ENCODE peak calls at places on chromosomes 12 and 14, in ten cellular contexts. One of them, this sample, is unnamed.

GRCh38 chr14:29320261-29320660 is 553.7 kb downstream of the FOXG1 start:
- DNase-seq in progenitor cell of endocrine pancreas: no peak
- DNase-seq in endothelial cell: no peak
- DNase-seq in IMR-90: peak
- DNase-seq in choroid plexus epithelial cell: peak
- DNase-seq in Panc1: no peak
- DNase-seq in fibroblast of lung: peak
- DNase-seq in activated B cell treated with CpG ODN at 0.5 μM for 24 hours: no peak
- DNase-seq in HCT116: no peak
- DNase-seq in foreskin fibroblast: peak
- DNase-seq in this sample: no peak

GRCh38 chr14:75518625-75519024 is 3.6 kb upstream of the BATF start:
- DNase-seq in progenitor cell of endocrine pancreas: no peak
- DNase-seq in endothelial cell: peak
- DNase-seq in IMR-90: no peak
- DNase-seq in choroid plexus epithelial cell: peak
- DNase-seq in Panc1: peak
- DNase-seq in fibroblast of lung: no peak
- DNase-seq in activated B cell treated with CpG ODN at 0.5 μM for 24 hours: no peak
- DNase-seq in HCT116: peak
- DNase-seq in foreskin fibroblast: no peak
- DNase-seq in this sample: no peak

GRCh38 chr12:120116443-120116791 is at the start of gene RAB35:
- DNase-seq in progenitor cell of endocrine pancreas: no peak
- DNase-seq in endothelial cell: no peak
- DNase-seq in IMR-90: no peak
- DNase-seq in choroid plexus epithelial cell: no peak
- DNase-seq in Panc1: no peak
- DNase-seq in fibroblast of lung: no peak
- DNase-seq in activated B cell treated with CpG ODN at 0.5 μM for 24 hours: no peak
- DNase-seq in HCT116: no peak
- DNase-seq in foreskin fibroblast: no peak
- DNase-seq in this sample: no peak

GRCh38 chr12:64610092-64610659 is at the start of gene RASSF3:
- DNase-seq in progenitor cell of endocrine pancreas: peak
- DNase-seq in endothelial cell: peak
- DNase-seq in IMR-90: peak
- DNase-seq in choroid plexus epithelial cell: peak
- DNase-seq in Panc1: no peak
- DNase-seq in fibroblast of lung: peak
- DNase-seq in activated B cell treated with CpG ODN at 0.5 μM for 24 hours: peak
- DNase-seq in HCT116: peak
- DNase-seq in foreskin fibroblast: peak
- DNase-seq in this sample: peak

GRCh38 chr14:104040539-104040938 is 45.0 kb upstream of the ASPG start:
- DNase-seq in progenitor cell of endocrine pancreas: no peak
- DNase-seq in endothelial cell: no peak
- DNase-seq in IMR-90: no peak
- DNase-seq in choroid plexus epithelial cell: no peak
- DNase-seq in Panc1: no peak
- DNase-seq in fibroblast of lung: no peak
- DNase-seq in activated B cell treated with CpG ODN at 0.5 μM for 24 hours: no peak
- DNase-seq in HCT116: no peak
- DNase-seq in foreskin fibroblast: no peak
- DNase-seq in this sample: no peak

GRCh38 chr12:121812921-121813896 is 9.4 kb downstream of the SETD1B start:
- DNase-seq in progenitor cell of endocrine pancreas: no peak
- DNase-seq in endothelial cell: no peak
- DNase-seq in IMR-90: no peak
- DNase-seq in choroid plexus epithelial cell: no peak
- DNase-seq in Panc1: no peak
- DNase-seq in fibroblast of lung: no peak
- DNase-seq in activated B cell treated with CpG ODN at 0.5 μM for 24 hours: no peak
- DNase-seq in HCT116: no peak
- DNase-seq in foreskin fibroblast: no peak
- DNase-seq in this sample: no peak

GRCh38 chr12:121001841-121002483 is 14.3 kb downstream of the C12orf43 start:
- DNase-seq in progenitor cell of endocrine pancreas: no peak
- DNase-seq in endothelial cell: no peak
- DNase-seq in IMR-90: no peak
- DNase-seq in choroid plexus epithelial cell: no peak
- DNase-seq in Panc1: no peak
- DNase-seq in fibroblast of lung: no peak
- DNase-seq in activated B cell treated with CpG ODN at 0.5 μM for 24 hours: no peak
- DNase-seq in HCT116: no peak
- DNase-seq in foreskin fibroblast: no peak
- DNase-seq in this sample: no peak

GRCh38 chr12:101877816-101878811 is 734 bp downstream of the DRAM1 start:
- DNase-seq in progenitor cell of endocrine pancreas: peak
- DNase-seq in endothelial cell: no peak
- DNase-seq in IMR-90: no peak
- DNase-seq in choroid plexus epithelial cell: peak
- DNase-seq in Panc1: no peak
- DNase-seq in fibroblast of lung: peak
- DNase-seq in activated B cell treated with CpG ODN at 0.5 μM for 24 hours: peak
- DNase-seq in HCT116: no peak
- DNase-seq in foreskin fibroblast: no peak
- DNase-seq in this sample: peak

GRCh38 chr14:80959448-80960006 is 4.1 kb downstream of the TSHR start:
- DNase-seq in progenitor cell of endocrine pancreas: no peak
- DNase-seq in endothelial cell: no peak
- DNase-seq in IMR-90: no peak
- DNase-seq in choroid plexus epithelial cell: peak
- DNase-seq in Panc1: no peak
- DNase-seq in fibroblast of lung: no peak
- DNase-seq in activated B cell treated with CpG ODN at 0.5 μM for 24 hours: peak
- DNase-seq in HCT116: no peak
- DNase-seq in foreskin fibroblast: no peak
- DNase-seq in this sample: no peak

GRCh38 chr14:21258194-21258888 is 10.9 kb downstream of the HNRNPC start:
- DNase-seq in progenitor cell of endocrine pancreas: no peak
- DNase-seq in endothelial cell: no peak
- DNase-seq in IMR-90: no peak
- DNase-seq in choroid plexus epithelial cell: no peak
- DNase-seq in Panc1: no peak
- DNase-seq in fibroblast of lung: no peak
- DNase-seq in activated B cell treated with CpG ODN at 0.5 μM for 24 hours: no peak
- DNase-seq in HCT116: no peak
- DNase-seq in foreskin fibroblast: no peak
- DNase-seq in this sample: no peak

GRCh38 chr14:22753586-22753985 is 12.9 kb upstream of the OXA1L start:
- DNase-seq in progenitor cell of endocrine pancreas: no peak
- DNase-seq in endothelial cell: no peak
- DNase-seq in IMR-90: no peak
- DNase-seq in choroid plexus epithelial cell: no peak
- DNase-seq in Panc1: no peak
- DNase-seq in fibroblast of lung: no peak
- DNase-seq in activated B cell treated with CpG ODN at 0.5 μM for 24 hours: no peak
- DNase-seq in HCT116: no peak
- DNase-seq in foreskin fibroblast: no peak
- DNase-seq in this sample: no peak

GRCh38 chr12:114920828-114921579 is 237.0 kb upstream of the TBX3 start:
- DNase-seq in progenitor cell of endocrine pancreas: no peak
- DNase-seq in endothelial cell: no peak
- DNase-seq in IMR-90: peak
- DNase-seq in choroid plexus epithelial cell: peak
- DNase-seq in Panc1: no peak
- DNase-seq in fibroblast of lung: peak
- DNase-seq in activated B cell treated with CpG ODN at 0.5 μM for 24 hours: no peak
- DNase-seq in HCT116: no peak
- DNase-seq in foreskin fibroblast: peak
- DNase-seq in this sample: no peak

DNA sequence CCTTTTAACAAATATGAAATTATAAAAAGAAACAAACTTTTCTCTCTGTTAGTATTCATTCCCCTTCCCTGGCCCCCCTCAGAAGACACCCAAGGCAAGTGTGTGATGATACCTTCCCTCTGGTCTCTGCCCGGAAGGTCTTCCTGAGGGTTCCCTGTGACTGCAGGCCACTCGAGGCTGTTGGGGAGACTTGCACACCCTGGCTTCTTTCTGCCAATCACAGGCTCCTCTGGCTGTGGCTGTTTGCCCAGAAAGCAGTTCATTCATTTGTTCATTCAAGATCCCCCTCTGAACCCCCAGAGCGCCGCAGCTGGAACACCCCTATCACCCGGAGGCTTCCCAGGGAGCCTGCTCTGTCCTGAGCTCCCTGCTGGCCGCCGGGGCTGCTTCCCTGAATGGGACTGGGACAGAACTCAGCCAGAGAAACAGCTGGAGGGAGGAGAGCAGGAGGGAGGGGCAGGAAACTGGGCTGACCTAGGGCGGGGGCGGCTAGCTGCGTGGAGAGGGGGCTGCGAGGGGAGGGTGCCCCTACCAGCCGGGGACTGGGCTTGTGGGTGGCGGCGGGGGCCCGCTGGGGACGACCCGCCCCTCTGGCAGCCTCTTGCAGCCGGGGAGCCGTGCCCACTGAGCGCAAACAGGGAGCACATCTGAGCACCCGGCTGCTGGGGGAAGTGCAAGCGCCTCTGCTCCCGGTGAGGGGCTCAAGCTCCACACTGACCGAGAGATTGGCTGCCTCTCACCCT is at the start of gene CMKLR1:
- DNase-seq in progenitor cell of endocrine pancreas: no peak
- DNase-seq in endothelial cell: no peak
- DNase-seq in IMR-90: no peak
- DNase-seq in choroid plexus epithelial cell: no peak
- DNase-seq in Panc1: no peak
- DNase-seq in fibroblast of lung: no peak
- DNase-seq in activated B cell treated with CpG ODN at 0.5 μM for 24 hours: no peak
- DNase-seq in HCT116: no peak
- DNase-seq in foreskin fibroblast: no peak
- DNase-seq in this sample: no peak
- TF ChIP-seq CTCF in progenitor cell of endocrine pancreas: no peak
- TF ChIP-seq CTCF in endothelial cell: no peak
- TF ChIP-seq CTCF in IMR-90: no peak
- TF ChIP-seq CTCF in choroid plexus epithelial cell: no peak
- TF ChIP-seq CTCF in Panc1: no peak
- TF ChIP-seq CTCF in fibroblast of lung: no peak
- TF ChIP-seq CTCF in activated B cell treated with CpG ODN at 0.5 μM for 24 hours: no peak
- TF ChIP-seq CTCF in HCT116: no peak
- TF ChIP-seq CTCF in foreskin fibroblast: no peak
- TF ChIP-seq CTCF in this sample: no peak

GRCh38 chr12:20646239-20646827 is 48.8 kb upstream of the SLCO1C1 start:
- DNase-seq in progenitor cell of endocrine pancreas: no peak
- DNase-seq in endothelial cell: no peak
- DNase-seq in IMR-90: peak
- DNase-seq in choroid plexus epithelial cell: peak
- DNase-seq in Panc1: no peak
- DNase-seq in fibroblast of lung: peak
- DNase-seq in activated B cell treated with CpG ODN at 0.5 μM for 24 hours: no peak
- DNase-seq in HCT116: peak
- DNase-seq in foreskin fibroblast: peak
- DNase-seq in this sample: no peak
- TF ChIP-seq CTCF in progenitor cell of endocrine pancreas: peak
- TF ChIP-seq CTCF in endothelial cell: peak
- TF ChIP-seq CTCF in IMR-90: peak
- TF ChIP-seq CTCF in choroid plexus epithelial cell: peak
- TF ChIP-seq CTCF in Panc1: peak
- TF ChIP-seq CTCF in fibroblast of lung: peak
- TF ChIP-seq CTCF in activated B cell treated with CpG ODN at 0.5 μM for 24 hours: no peak
- TF ChIP-seq CTCF in HCT116: peak
- TF ChIP-seq CTCF in foreskin fibroblast: peak
- TF ChIP-seq CTCF in this sample: peak

GRCh38 chr12:106287364-106287763 is 15.2 kb upstream of the TCP11L2 start:
- DNase-seq in progenitor cell of endocrine pancreas: no peak
- DNase-seq in endothelial cell: no peak
- DNase-seq in IMR-90: no peak
- DNase-seq in choroid plexus epithelial cell: no peak
- DNase-seq in Panc1: no peak
- DNase-seq in fibroblast of lung: peak
- DNase-seq in activated B cell treated with CpG ODN at 0.5 μM for 24 hours: no peak
- DNase-seq in HCT116: no peak
- DNase-seq in foreskin fibroblast: no peak
- DNase-seq in this sample: no peak

GRCh38 chr12:106288134-106288509 is 14.4 kb upstream of the TCP11L2 start:
- DNase-seq in progenitor cell of endocrine pancreas: no peak
- DNase-seq in endothelial cell: no peak
- DNase-seq in IMR-90: no peak
- DNase-seq in choroid plexus epithelial cell: no peak
- DNase-seq in Panc1: no peak
- DNase-seq in fibroblast of lung: peak
- DNase-seq in activated B cell treated with CpG ODN at 0.5 μM for 24 hours: no peak
- DNase-seq in HCT116: no peak
- DNase-seq in foreskin fibroblast: no peak
- DNase-seq in this sample: no peak

GRCh38 chr12:106288510-106289195 is 13.9 kb upstream of the TCP11L2 start:
- DNase-seq in progenitor cell of endocrine pancreas: no peak
- DNase-seq in endothelial cell: no peak
- DNase-seq in IMR-90: peak
- DNase-seq in choroid plexus epithelial cell: peak
- DNase-seq in Panc1: no peak
- DNase-seq in fibroblast of lung: peak
- DNase-seq in activated B cell treated with CpG ODN at 0.5 μM for 24 hours: no peak
- DNase-seq in HCT116: peak
- DNase-seq in foreskin fibroblast: peak
- DNase-seq in this sample: no peak

GRCh38 chr12:106290666-106291065 is 11.9 kb upstream of the TCP11L2 start:
- DNase-seq in progenitor cell of endocrine pancreas: no peak
- DNase-seq in endothelial cell: no peak
- DNase-seq in IMR-90: no peak
- DNase-seq in choroid plexus epithelial cell: no peak
- DNase-seq in Panc1: no peak
- DNase-seq in fibroblast of lung: no peak
- DNase-seq in activated B cell treated with CpG ODN at 0.5 μM for 24 hours: no peak
- DNase-seq in HCT116: no peak
- DNase-seq in foreskin fibroblast: no peak
- DNase-seq in this sample: no peak

GRCh38 chr12:106289196-106289681 is 13.3 kb upstream of the TCP11L2 start:
- DNase-seq in progenitor cell of endocrine pancreas: no peak
- DNase-seq in endothelial cell: no peak
- DNase-seq in IMR-90: peak
- DNase-seq in choroid plexus epithelial cell: peak
- DNase-seq in Panc1: no peak
- DNase-seq in fibroblast of lung: peak
- DNase-seq in activated B cell treated with CpG ODN at 0.5 μM for 24 hours: no peak
- DNase-seq in HCT116: no peak
- DNase-seq in foreskin fibroblast: no peak
- DNase-seq in this sample: no peak
- TF ChIP-seq CTCF in progenitor cell of endocrine pancreas: no peak
- TF ChIP-seq CTCF in endothelial cell: no peak
- TF ChIP-seq CTCF in IMR-90: no peak
- TF ChIP-seq CTCF in choroid plexus epithelial cell: no peak
- TF ChIP-seq CTCF in Panc1: no peak
- TF ChIP-seq CTCF in fibroblast of lung: no peak
- TF ChIP-seq CTCF in activated B cell treated with CpG ODN at 0.5 μM for 24 hours: no peak
- TF ChIP-seq CTCF in HCT116: no peak
- TF ChIP-seq CTCF in foreskin fibroblast: no peak
- TF ChIP-seq CTCF in this sample: no peak

DNA sequence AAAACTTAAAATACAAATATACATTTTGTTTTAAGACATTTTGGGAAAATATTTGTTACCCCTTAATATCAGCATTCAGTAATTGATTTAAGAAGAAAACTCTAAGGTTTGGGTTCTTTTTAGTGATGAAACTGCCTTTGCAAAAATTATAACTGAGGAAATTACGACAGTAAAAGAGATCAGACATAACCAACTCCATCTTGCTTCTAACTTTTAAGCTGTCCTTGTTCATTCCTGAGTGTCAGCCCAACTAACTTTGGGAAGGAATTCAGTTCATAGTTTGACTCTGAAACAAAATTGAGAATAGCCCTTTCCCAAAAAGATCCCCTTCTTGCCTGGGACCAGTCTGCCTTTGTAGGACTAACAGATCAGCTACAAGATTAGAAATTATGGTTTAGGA is 93.0 kb downstream of the TMTC1 start:
- DNase-seq in progenitor cell of endocrine pancreas: no peak
- DNase-seq in endothelial cell: no peak
- DNase-seq in IMR-90: no peak
- DNase-seq in choroid plexus epithelial cell: no peak
- DNase-seq in Panc1: no peak
- DNase-seq in fibroblast of lung: no peak
- DNase-seq in activated B cell treated with CpG ODN at 0.5 μM for 24 hours: no peak
- DNase-seq in HCT116: no peak
- DNase-seq in foreskin fibroblast: no peak
- DNase-seq in this sample: no peak
- TF ChIP-seq CTCF in progenitor cell of endocrine pancreas: no peak
- TF ChIP-seq CTCF in endothelial cell: no peak
- TF ChIP-seq CTCF in IMR-90: no peak
- TF ChIP-seq CTCF in choroid plexus epithelial cell: no peak
- TF ChIP-seq CTCF in Panc1: no peak
- TF ChIP-seq CTCF in fibroblast of lung: no peak
- TF ChIP-seq CTCF in activated B cell treated with CpG ODN at 0.5 μM for 24 hours: no peak
- TF ChIP-seq CTCF in HCT116: no peak
- TF ChIP-seq CTCF in foreskin fibroblast: no peak
- TF ChIP-seq CTCF in this sample: no peak